ENCODE peak calls at places on chromosomes 13 and 19, in four cellular contexts. F is left lung, Q is MCF 10A, D is mucosa of descending colon. R is an unnamed sample.

GRCh38 chr13:98198683-98199082 is 21.6 kb upstream of the RNF113B start:
- DNase-seq in D (no peak), Q (no peak), F (no peak), R (no peak)

GRCh38 chr19:16376649-16377048 is 52.0 kb downstream of the KLF2 start:
- DNase-seq in D (peak), Q (peak), F (no peak), R (no peak)

GRCh38 chr19:33630880-33631627 is 9.3 kb downstream of the CHST8 start:
- DNase-seq in Q (no peak), D (no peak), F (no peak), R (no peak)

GRCh38 chr19:11364296-11364904 is 9.2 kb downstream of the PLPPR2 start:
- DNase-seq in Q (no peak), D (no peak), F (peak), R (no peak)

GRCh38 chr19:33799507-33799906 is 2.8 kb downstream of the KCTD15 start:
- DNase-seq in D (no peak), Q (no peak), F (no peak), R (no peak)

GRCh38 chr13:41407380-41407779 is 50.0 kb upstream of the RGCC start:
- DNase-seq in Q (no peak), F (no peak), D (no peak), R (no peak)

GRCh38 chr13:103012611-103013010 is 53.6 kb downstream of the SLC10A2 start:
- DNase-seq in D (no peak), Q (no peak), F (no peak), R (no peak)

GRCh38 chr19:33194884-33195710 is 967 bp downstream of the LRP3 start:
- DNase-seq in D (peak), F (peak), Q (peak), R (peak)

GRCh38 chr13:98563071-98563470 is 13.8 kb downstream of the STK24 start:
- DNase-seq in D (no peak), Q (no peak), F (no peak), R (peak)

GRCh38 chr13:99657848-99658265 is 156.6 kb downstream of the TM9SF2 start:
- DNase-seq in D (peak), F (peak), Q (no peak), R (peak)

GRCh38 chr19:566403-566802 is 6.0 kb upstream of the BSG start:
- DNase-seq in F (no peak), Q (no peak), D (no peak), R (no peak)

GRCh38 chr19:9306443-9306842 is 3.2 kb downstream of the ZNF699 start:
- DNase-seq in D (no peak), Q (peak), F (no peak), R (peak)

GRCh38 chr13:87536499-87536898 is 134.7 kb upstream of the SLITRK5 start:
- DNase-seq in F (no peak), Q (no peak), D (no peak), R (peak)

GRCh38 chr13:32503727-32504126 is 34.9 kb downstream of the N4BP2L2 start:
- DNase-seq in Q (no peak), D (no peak), F (no peak), R (no peak)

GRCh38 chr13:98415326-98416070 is 161.4 kb downstream of the STK24 start:
- DNase-seq in D (no peak), F (no peak), Q (no peak), R (no peak)

GRCh38 chr13:73081256-73081915 is 22.6 kb downstream of the KLF5 start:
- DNase-seq in D (no peak), Q (no peak), F (no peak), R (no peak)

GRCh38 chr19:10305139-10305806 is 4.3 kb downstream of the ZGLP1 start:
- DNase-seq in Q (no peak), D (no peak), F (peak), R (no peak)

GRCh38 chr13:90008707-90009149 is 1338.8 kb upstream of the MIR17HG start:
- DNase-seq in D (no peak), F (no peak), Q (no peak), R (no peak)

GRCh38 chr19:19211499-19212432 is at the start of gene NCAN:
- DNase-seq in F (peak), Q (no peak), D (no peak), R (no peak)

GRCh38 chr19:46678110-46678732 is 17.2 kb upstream of the DACT3 start:
- DNase-seq in Q (peak), D (peak), F (peak), R (no peak)

GRCh38 chr19:17762505-17763229 is 11.4 kb downstream of the FCHO1 start:
- DNase-seq in F (no peak), Q (peak), D (no peak), R (peak)

GRCh38 chr19:4575978-4576933 is 16.8 kb upstream of the SEMA6B start:
- DNase-seq in F (peak), D (peak), Q (peak), R (peak)

GRCh38 chr19:6057651-6058365 is 52.5 kb downstream of the RFX2 start:
- DNase-seq in F (no peak), Q (no peak), D (no peak), R (no peak)

GRCh38 chr13:41608779-41609178 is 151.4 kb downstream of the RGCC start:
- DNase-seq in D (no peak), Q (no peak), F (no peak), R (peak)

GRCh38 chr13:109717686-109718085 is 68.7 kb downstream of the IRS2 start:
- DNase-seq in F (no peak), D (no peak), Q (no peak), R (no peak)

GRCh38 chr19:6041071-6041470 is 63.1 kb upstream of the RANBP3 start:
- DNase-seq in D (no peak), F (no peak), Q (no peak), R (no peak)

GRCh38 chr13:93029536-93029935 is 197.1 kb upstream of the GPC6 start:
- DNase-seq in F (no peak), Q (peak), D (no peak), R (peak)

GRCh38 chr19:52935434-52935833 is 12.2 kb upstream of the ZNF888 start:
- DNase-seq in F (no peak), Q (no peak), D (no peak), R (peak)

GRCh38 chr19:46944918-46945628 is 74.6 kb upstream of the NPAS1 start:
- DNase-seq in Q (no peak), F (no peak), D (peak), R (peak)

GRCh38 chr13:74134777-74135305 is 637 bp upstream of the KLF12 start:
- DNase-seq in D (peak), Q (peak), F (peak), R (no peak)

GRCh38 chr19:11551603-11552235 is 7.3 kb downstream of the ELOF1 start:
- DNase-seq in F (no peak), D (no peak), Q (no peak), R (no peak)

GRCh38 chr19:15812059-15812722 is 3.3 kb downstream of the OR10H1 start:
- DNase-seq in F (no peak), D (no peak), Q (peak), R (no peak)

GRCh38 chr19:19096641-19097627 is 33.1 kb downstream of the SLC25A42 start:
- DNase-seq in D (peak), F (no peak), Q (no peak), R (no peak)

GRCh38 chr13:27281420-27281819 is 10.8 kb downstream of the RASL11A start:
- DNase-seq in Q (no peak), F (no peak), D (no peak), R (no peak)

GRCh38 chr13:27288397-27288796 is 17.8 kb downstream of the RASL11A start:
- DNase-seq in D (no peak), F (no peak), Q (no peak), R (no peak)

GRCh38 chr13:27280009-27280646 is 9.5 kb downstream of the RASL11A start:
- DNase-seq in F (no peak), D (no peak), Q (no peak), R (peak)

GRCh38 chr13:27280841-27281240 is 10.2 kb downstream of the RASL11A start:
- DNase-seq in D (no peak), Q (no peak), F (no peak), R (no peak)

GRCh38 chr13:27283906-27284523 is 13.4 kb downstream of the RASL11A start:
- DNase-seq in F (no peak), Q (peak), D (no peak), R (peak)
- TF ChIP-seq CTCF in F (no peak), Q (no peak), D (no peak), R (peak)

DNA sequence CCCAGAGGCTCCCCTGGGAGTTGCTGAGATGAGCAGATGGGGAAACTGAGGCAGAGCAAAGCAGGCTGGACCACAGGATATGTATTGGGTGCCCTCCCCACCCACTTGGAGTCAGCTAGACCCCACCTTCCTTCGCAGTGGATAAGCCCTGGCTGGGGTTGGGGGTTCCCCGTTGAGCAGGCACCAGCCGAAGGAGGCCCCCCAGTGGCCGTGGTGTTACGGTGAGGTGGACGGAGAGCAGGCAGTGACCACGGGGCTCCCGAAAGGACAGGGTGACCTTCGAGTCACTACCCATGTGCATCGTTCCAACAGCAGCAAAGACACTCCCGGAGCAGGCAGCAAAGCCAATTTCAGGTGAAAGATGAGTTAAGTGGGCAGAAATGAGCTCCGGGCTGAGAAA is 62.4 kb upstream of the ADGRE5 start:
- DNase-seq in Q (no peak), D (peak), F (no peak), R (peak)
- TF ChIP-seq CTCF in Q (no peak), D (no peak), F (no peak), R (peak)

DNA sequence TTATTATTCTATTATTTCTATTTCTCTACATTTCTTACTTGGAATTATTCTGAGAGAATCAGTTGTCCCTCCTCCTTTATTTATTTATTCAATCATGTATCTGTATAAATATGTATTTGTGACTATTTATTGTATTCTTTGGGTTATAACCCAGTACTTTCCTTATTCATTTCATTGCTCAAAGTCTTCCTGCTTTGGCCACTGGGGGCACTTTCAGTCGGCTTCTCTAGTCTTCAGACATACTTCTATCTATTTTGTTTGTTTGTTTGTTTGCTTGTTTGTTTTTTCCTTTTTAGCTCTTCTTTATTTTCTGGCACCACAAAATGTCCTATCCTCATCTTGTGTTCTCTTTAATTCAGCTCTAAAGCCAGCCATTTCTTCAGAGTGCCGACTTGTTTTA is 260.4 kb downstream of the NALCN start:
- DNase-seq in F (no peak), Q (peak), D (no peak), R (peak)
- TF ChIP-seq CTCF in F (no peak), Q (peak), D (no peak), R (peak)

DNA sequence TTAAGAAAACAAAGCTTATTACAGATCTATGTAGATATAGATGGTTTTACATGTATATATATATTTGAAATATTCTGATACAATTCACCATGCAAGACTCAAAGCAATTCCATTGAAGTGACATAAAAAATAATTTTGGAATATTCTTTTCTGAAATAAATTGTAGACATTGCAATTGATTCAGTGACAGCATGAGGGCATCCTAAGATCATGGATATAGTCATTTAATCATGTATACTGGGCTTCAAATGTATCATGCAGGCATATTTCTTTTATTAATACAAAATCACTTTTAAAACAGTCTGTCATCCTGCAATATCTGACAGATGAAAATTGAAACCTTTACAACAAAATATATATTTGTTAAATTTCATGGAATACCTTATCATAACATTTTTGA is 286.7 kb upstream of the SLITRK6 start:
- DNase-seq in F (no peak), Q (peak), D (no peak), R (peak)
- TF ChIP-seq CTCF in F (no peak), Q (peak), D (no peak), R (peak)

GRCh38 chr13:113049521-113049941 is 56.1 kb upstream of the F7 start:
- DNase-seq in Q (no peak), F (peak), D (no peak), R (no peak)
- TF ChIP-seq CTCF in Q (no peak), F (no peak), D (no peak), R (no peak)

GRCh38 chr19:3440082-3440481 is 40.2 kb downstream of the SMIM24 start:
- DNase-seq in F (peak), D (peak), Q (peak), R (no peak)
- TF ChIP-seq CTCF in F (peak), D (peak), Q (peak), R (peak)

GRCh38 chr13:100725472-100725871 is 50.9 kb upstream of the TMTC4 start:
- DNase-seq in D (no peak), Q (no peak), F (no peak), R (no peak)

GRCh38 chr13:100724568-100724967 is 50.0 kb upstream of the TMTC4 start:
- DNase-seq in F (no peak), Q (no peak), D (no peak), R (no peak)

GRCh38 chr13:100722517-100722916 is 47.9 kb upstream of the TMTC4 start:
- DNase-seq in Q (no peak), D (no peak), F (no peak), R (no peak)

DNA sequence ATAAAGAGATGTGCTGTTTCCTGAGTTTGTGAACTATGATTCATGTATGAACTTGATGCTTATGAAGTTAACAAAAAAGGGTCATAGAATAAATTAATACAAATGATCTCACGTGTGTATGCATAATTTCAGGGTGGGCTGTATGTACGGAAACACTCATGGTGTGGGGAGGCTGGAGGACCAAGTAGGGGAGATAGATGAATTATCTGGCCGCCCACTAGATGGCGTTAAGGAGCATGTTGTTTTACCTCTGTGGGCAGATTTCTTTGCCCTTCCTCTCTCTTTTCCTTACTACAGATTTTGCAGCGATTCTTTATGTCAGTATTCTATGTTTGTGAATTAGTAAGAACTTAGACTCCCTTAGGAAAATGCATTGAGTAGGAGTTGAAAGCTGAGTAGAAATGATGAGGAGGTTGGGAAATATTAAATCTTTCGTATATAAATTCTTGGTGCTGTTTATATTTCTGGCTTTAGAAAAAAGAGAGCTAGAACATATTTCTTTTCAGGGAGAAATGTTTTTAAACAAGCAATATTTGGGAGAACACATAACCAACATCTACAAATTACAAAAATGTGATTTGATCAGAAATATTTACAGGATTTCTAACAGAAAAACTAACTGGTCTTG is 47.4 kb upstream of the TMTC4 start:
- DNase-seq in F (no peak), D (no peak), Q (peak), R (peak)
- TF ChIP-seq CTCF in F (peak), D (peak), Q (peak), R (peak)

R was measured in choroid plexus epithelial cell.